ENCODE peak calls at places on chromosomes 1 and 21, in ten cellular contexts. T is CD8-positive, alpha-beta T cell; F is OCI-LY7; R is cardiac muscle cell; E is psoas muscle; P is colonic mucosa; O is stomach; N is transverse colon; U is mammary epithelial cell; K is ovary. L is an unnamed sample.
A peak's percentile ranks its signal among the peaks of the same experiment; 100 is the strongest.

GRCh38 chr1:214977133-214977532 is 105.4 kb upstream of the KCNK2 start:
- DNase-seq in T (no peak), F (no peak), R (no peak), E (no peak), P (no peak), O (no peak), N (no peak), U (no peak), K (no peak), L (no peak)

GRCh38 chr1:1577367-1578011 is 2.8 kb upstream of the SSU72 start:
- DNase-seq in T (no peak), F (no peak), R (no peak), E (no peak), P (peak; percentile 56), O (no peak), N (peak; percentile 25), U (no peak), K (no peak), L (no peak)

GRCh38 chr1:226945106-226945857 is 5.2 kb downstream of the COQ8A start:
- DNase-seq in T (no peak), F (no peak), R (no peak), E (peak; percentile 83), P (peak; percentile 85), O (peak; percentile 91), N (peak; percentile 84), U (no peak), K (no peak), L (no peak)

GRCh38 chr1:44620072-44620471 is 54.2 kb downstream of the TMEM53 start:
- DNase-seq in T (no peak), F (no peak), R (no peak), E (no peak), P (no peak), O (no peak), N (no peak), U (no peak), K (no peak), L (no peak)

GRCh38 chr1:203511513-203511912 is 17.6 kb downstream of the OPTC start:
- DNase-seq in T (no peak), F (no peak), R (no peak), E (no peak), P (no peak), O (no peak), N (no peak), U (no peak), K (no peak), L (no peak)

GRCh38 chr1:29544406-29544805 is 308.1 kb downstream of the PTPRU start:
- DNase-seq in T (no peak), F (no peak), R (no peak), E (no peak), P (no peak), O (no peak), N (no peak), U (no peak), K (no peak), L (no peak)

GRCh38 chr1:64292399-64292798 is 89.0 kb downstream of the UBE2U start:
- DNase-seq in T (no peak), F (no peak), R (no peak), E (no peak), P (no peak), O (no peak), N (no peak), U (peak; percentile 63), K (no peak), L (no peak)

GRCh38 chr1:24507423-24507804 is 4.8 kb downstream of the RCAN3 start:
- DNase-seq in T (no peak), F (no peak), R (no peak), E (no peak), P (no peak), O (no peak), N (no peak), U (no peak), K (no peak), L (no peak)

GRCh38 chr1:34906756-34907155 is 22.7 kb downstream of the DLGAP3 start:
- DNase-seq in T (no peak), F (no peak), R (no peak), E (no peak), P (no peak), O (no peak), N (no peak), U (no peak), K (no peak), L (no peak)

GRCh38 chr1:116777831-116778830 is 23.9 kb downstream of the CD2 start:
- DNase-seq in T (no peak), F (no peak), R (no peak), E (no peak), P (no peak), O (no peak), N (no peak), U (peak; percentile 78), K (no peak), L (peak; percentile 38)

GRCh38 chr1:218570456-218570855 is 225.3 kb downstream of the TGFB2 start:
- DNase-seq in T (no peak), F (no peak), R (no peak), E (no peak), P (no peak), O (no peak), N (no peak), U (no peak), K (no peak), L (no peak)

GRCh38 chr1:64891440-64891815 is 74.9 kb downstream of the JAK1 start:
- DNase-seq in T (peak; percentile 13), F (no peak), R (no peak), E (no peak), P (no peak), O (no peak), N (no peak), U (no peak), K (no peak), L (no peak)

GRCh38 chr1:242522304-242522945 is 2.1 kb downstream of the PLD5 start:
- DNase-seq in T (no peak), F (no peak), R (no peak), E (no peak), P (no peak), O (no peak), N (no peak), U (peak; percentile 74), K (no peak), L (no peak)

GRCh38 chr1:152359906-152360305 is at the start of gene FLG2:
- DNase-seq in T (no peak), F (no peak), R (no peak), E (no peak), P (no peak), O (no peak), N (no peak), U (no peak), K (no peak), L (no peak)
- H3K9me3 ChIP-seq in T (no peaks in the 10 kb centered on the region), F (no peaks in the 10 kb centered on the region), R (no peaks in the 10 kb centered on the region), E (no peaks in the 10 kb centered on the region), P (no peaks in the 10 kb centered on the region), O (no peaks in the 10 kb centered on the region), N (no peaks in the 10 kb centered on the region), U (peaks cover 5% of the 10 kb centered on the region), K (no peaks in the 10 kb centered on the region), L (no peaks in the 10 kb centered on the region)

GRCh38 chr21:46226920-46227599 is 1.5 kb downstream of the LSS start:
- DNase-seq in T (no peak), F (peak; percentile 18), R (peak; percentile 62), E (no peak), P (no peak), O (no peak), N (no peak), U (peak; percentile 86), K (no peak), L (no peak)
- H3K4me3 ChIP-seq in T (peak overlapping the region; percentile 88), F (peak overlapping the region; percentile 99), R (peak overlapping the region; percentile 68), E (peak overlapping the region; percentile 99), P (peak overlapping the region; percentile 96), O (peak overlapping the region; percentile 97), N (no peak overlapping the region), U (peak overlapping the region; percentile 93), K (peak overlapping the region; percentile 67), L (peak overlapping the region; percentile 97)

DNA sequence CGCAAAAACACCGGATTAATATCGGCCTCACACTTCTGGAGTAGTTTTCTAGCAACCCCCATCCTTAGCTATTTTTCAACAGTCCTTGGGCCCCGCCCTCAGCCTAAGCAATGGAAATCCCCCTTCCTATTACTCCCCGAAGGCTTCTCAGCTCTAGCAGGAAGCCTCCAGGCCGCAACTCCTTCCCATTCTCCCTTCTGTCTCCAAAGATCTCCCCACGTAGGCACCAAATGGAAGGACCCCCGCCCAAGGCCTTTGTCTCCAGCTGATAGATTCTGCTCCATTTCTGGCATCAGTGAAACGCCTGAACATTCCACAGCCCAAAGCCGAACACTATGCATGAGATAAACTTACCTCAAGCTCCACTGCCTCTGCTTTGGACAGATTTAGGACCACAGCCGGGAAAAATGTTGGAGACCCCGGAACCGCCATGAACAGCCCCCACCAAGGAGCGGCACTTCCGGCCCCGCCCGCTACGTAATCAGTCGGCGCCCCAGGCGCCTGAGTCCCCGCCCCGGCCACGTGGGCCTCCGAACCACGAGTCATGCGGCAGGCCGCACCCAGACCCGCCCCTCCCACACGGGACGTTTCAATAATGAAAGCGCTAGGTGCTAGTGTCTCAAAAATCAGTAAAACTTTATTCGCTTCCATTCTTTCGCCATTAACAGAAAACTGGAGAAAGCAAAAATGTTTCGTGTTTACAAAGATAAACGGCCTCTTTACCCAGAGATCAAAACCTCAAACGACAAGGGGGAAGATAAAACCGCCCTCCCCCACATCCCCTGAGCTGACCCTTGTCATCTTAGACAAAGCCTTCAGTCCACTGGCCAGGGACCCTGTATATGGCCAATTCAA is at the start of gene NRAS:
- DNase-seq in T (peak; percentile 94), F (peak; percentile 94), R (peak; percentile 96), E (peak; percentile 96), P (peak; percentile 98), O (peak; percentile 95), N (peak; percentile 97), U (peak; percentile 88), K (peak; percentile 96), L (peak; percentile 96)
- H3K36me3 ChIP-seq in T (peaks cover 43% of the 10 kb centered on the region), F (peaks cover 94% of the 10 kb centered on the region), R (peaks cover 51% of the 10 kb centered on the region), E (peaks cover 88% of the 10 kb centered on the region), P (peaks cover 6% of the 10 kb centered on the region), O (peaks cover 64% of the 10 kb centered on the region), N (peaks cover 27% of the 10 kb centered on the region), U (peaks cover 54% of the 10 kb centered on the region), K (no peaks in the 10 kb centered on the region), L (peaks cover 89% of the 10 kb centered on the region)

GRCh38 chr1:38420666-38421065 is 374.1 kb upstream of the POU3F1 start:
- DNase-seq in T (no peak), F (no peak), R (no peak), E (no peak), P (no peak), O (no peak), N (no peak), U (no peak), K (no peak), L (no peak)

DNA sequence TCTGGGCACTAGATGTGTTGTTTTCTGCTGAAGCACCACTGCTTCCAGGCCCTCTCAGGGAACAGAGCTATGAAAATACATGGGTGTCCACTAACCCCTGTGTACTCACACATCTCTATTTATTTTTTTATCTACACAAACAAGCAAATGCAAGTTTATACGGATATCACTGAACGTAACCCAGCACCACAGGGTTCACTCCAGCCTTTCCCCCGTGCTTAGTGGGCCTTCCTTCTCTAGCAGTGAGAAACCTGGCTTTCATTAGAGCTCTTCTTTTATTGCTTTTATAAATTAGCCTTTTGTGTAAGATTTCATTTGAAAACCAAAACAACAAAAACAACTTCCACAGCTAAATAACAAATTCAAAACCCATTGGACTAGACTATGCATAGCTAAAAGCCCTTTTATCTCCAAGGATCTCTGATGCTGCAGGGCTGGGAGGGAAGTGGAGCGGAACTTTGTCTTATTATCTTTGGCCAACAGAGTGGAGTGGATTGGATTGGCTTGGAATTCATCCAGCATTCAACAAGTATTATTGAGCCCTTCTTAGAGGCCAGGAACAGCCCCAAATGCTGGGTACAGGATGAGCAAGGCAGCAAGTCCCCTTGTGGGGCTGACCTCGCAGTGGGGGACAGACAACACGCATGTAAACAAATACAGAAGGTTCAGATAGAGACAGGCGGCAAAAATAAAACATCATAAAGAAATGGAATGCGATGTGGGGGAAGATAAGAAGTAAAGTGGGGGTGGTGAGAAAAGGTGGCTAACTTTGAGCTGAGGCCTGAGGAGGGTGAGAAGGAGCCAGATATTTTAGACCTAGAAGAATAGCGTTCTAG is 371.8 kb upstream of the POU3F1 start:
- DNase-seq in T (no peak), F (no peak), R (no peak), E (no peak), P (no peak), O (no peak), N (no peak), U (no peak), K (no peak), L (no peak)
- H3K9me3 ChIP-seq in T (no peaks in the 10 kb centered on the region), F (no peaks in the 10 kb centered on the region), R (no peaks in the 10 kb centered on the region), E (no peaks in the 10 kb centered on the region), P (no peaks in the 10 kb centered on the region), O (peaks cover 17% of the 10 kb centered on the region), N (no peaks in the 10 kb centered on the region), U (no peaks in the 10 kb centered on the region), K (no peaks in the 10 kb centered on the region), L (no peaks in the 10 kb centered on the region)

L was measured in MG63.